ENCODE peak calls at places on chromosomes 5 and 9, in eight cellular contexts. M is midbrain; D is activated naive CD8-positive, alpha-beta T cell treated with anti-CD3 and anti-CD28 coated beads for 36 hours; C is hippocampal formation; P is iris pigment epithelial cell; G is caudate nucleus; W is fibroblast of mammary gland; O is HTR-8/SVneo. I is an unnamed sample.
A peak's percentile ranks its signal among the peaks of the same experiment; 100 is the strongest.

GRCh38 chr5:9608093-9608492 is 22.1 kb downstream of the TAS2R1 start:
- DNase-seq in M (no peak), D (no peak), C (no peak), P (no peak), G (no peak), W (no peak), O (no peak), I (no peak)

GRCh38 chr9:8823131-8823895 is 1023.7 kb upstream of the DMAC1 start:
- DNase-seq in M (no peak), D (no peak), C (no peak), P (no peak), G (no peak), W (no peak), O (no peak), I (no peak)

GRCh38 chr9:108094676-108094993 is 605.1 kb upstream of the KLF4 start:
- DNase-seq in M (no peak), D (no peak), C (no peak), P (peak; percentile 29), G (no peak), W (peak; percentile 71), O (no peak), I (no peak)

GRCh38 chr5:65483474-65484346 is 2.0 kb upstream of the ADAMTS6 start:
- DNase-seq in M (peak; percentile 71), D (no peak), C (no peak), P (peak; percentile 86), G (no peak), W (peak; percentile 87), O (peak; percentile 39), I (peak; percentile 86)

GRCh38 chr9:129557192-129558036 is 63.5 kb downstream of the C9orf50 start:
- DNase-seq in M (no peak), D (no peak), C (no peak), P (peak; percentile 95), G (no peak), W (no peak), O (peak; percentile 92), I (peak; percentile 28)

GRCh38 chr5:143341807-143342570 is 61.5 kb downstream of the NR3C1 start:
- DNase-seq in M (no peak), D (no peak), C (no peak), P (peak; percentile 74), G (no peak), W (peak; percentile 88), O (no peak), I (peak; percentile 75)

GRCh38 chr9:88488166-88488565 is 46.8 kb upstream of the NXNL2 start:
- DNase-seq in M (no peak), D (no peak), C (no peak), P (no peak), G (no peak), W (no peak), O (no peak), I (no peak)

GRCh38 chr5:143442398-143442797 is 38.9 kb upstream of the NR3C1 start:
- DNase-seq in M (no peak), D (no peak), C (no peak), P (peak; percentile 61), G (no peak), W (peak; percentile 61), O (no peak), I (peak; percentile 47)

GRCh38 chr5:122500245-122501086 is 188.4 kb downstream of the SNCAIP start:
- DNase-seq in M (peak; percentile 68), D (no peak), C (peak; percentile 18), P (peak; percentile 56), G (peak; percentile 6), W (peak; percentile 72), O (peak; percentile 60), I (peak; percentile 60)

GRCh38 chr5:143355710-143356109 is 47.8 kb downstream of the NR3C1 start:
- DNase-seq in M (peak; percentile 48), D (no peak), C (peak; percentile 24), P (peak; percentile 98), G (no peak), W (peak; percentile 97), O (peak; percentile 87), I (peak; percentile 97)

GRCh38 chr5:127409236-127409921 is 108.1 kb upstream of the PRRC1 start:
- DNase-seq in M (peak; percentile 76), D (no peak), C (peak; percentile 20), P (peak; percentile 7), G (no peak), W (no peak), O (no peak), I (peak; percentile 11)

GRCh38 chr5:170429014-170429413 is 39.8 kb upstream of the KCNMB1 start:
- DNase-seq in M (no peak), D (no peak), C (no peak), P (peak; percentile 20), G (no peak), W (peak; percentile 29), O (peak; percentile 29), I (no peak)

GRCh38 chr9:28197653-28198052 is 624.4 kb upstream of the C9orf72 start:
- DNase-seq in M (no peak), D (no peak), C (no peak), P (no peak), G (no peak), W (no peak), O (no peak), I (no peak)

GRCh38 chr9:20618361-20618799 is 3.9 kb downstream of the MLLT3 start:
- DNase-seq in M (no peak), D (no peak), C (no peak), P (peak; percentile 80), G (no peak), W (peak; percentile 83), O (no peak), I (peak; percentile 54)

GRCh38 chr9:94042516-94042915 is 41.7 kb upstream of the PTPDC1 start:
- DNase-seq in M (no peak), D (no peak), C (no peak), P (peak; percentile 22), G (no peak), W (no peak), O (no peak), I (no peak)

GRCh38 chr9:99782962-99783718 is 38.5 kb upstream of the NR4A3 start:
- DNase-seq in M (no peak), D (no peak), C (no peak), P (no peak), G (no peak), W (no peak), O (no peak), I (no peak)

GRCh38 chr9:35105571-35106342 is 2.8 kb upstream of the STOML2 start:
- DNase-seq in M (no peak), D (no peak), C (no peak), P (no peak), G (no peak), W (no peak), O (no peak), I (no peak)

GRCh38 chr5:88890070-88890781 is 7.2 kb upstream of the MEF2C start:
- DNase-seq in M (no peak), D (no peak), C (no peak), P (no peak), G (no peak), W (no peak), O (no peak), I (no peak)

GRCh38 chr9:104177003-104177611 is 83.0 kb downstream of the SMC2 start:
- DNase-seq in M (peak; percentile 0), D (no peak), C (no peak), P (peak; percentile 23), G (no peak), W (peak; percentile 20), O (no peak), I (peak; percentile 21)

GRCh38 chr5:149439899-149440655 is 61.0 kb upstream of the IL17B start:
- DNase-seq in M (no peak), D (no peak), C (no peak), P (no peak), G (peak; percentile 21), W (peak; percentile 58), O (no peak), I (peak; percentile 59)

I was measured in amniotic epithelial cell.